ENCODE peak calls at places on chromosomes 11 and 22, in five cellular contexts. G, Q, L, B and W are unnamed samples.

GRCh38 chr22:33962409-33962808 is 42.1 kb upstream of the LARGE1 start:
- DNase-seq in B (no peak), L (no peak), G (no peak), Q (no peak), W (no peak)

GRCh38 chr22:39309881-39310714 is 9.3 kb downstream of the RPL3 start:
- DNase-seq in Q (no peak), B (no peak), G (no peak), L (no peak), W (no peak)

GRCh38 chr11:34278708-34279297 is 79.0 kb downstream of the ABTB2 start:
- DNase-seq in B (no peak), L (no peak), G (no peak), Q (no peak), W (no peak)

GRCh38 chr22:44735518-44736428 is 16.6 kb upstream of the ARHGAP8 start:
- DNase-seq in G (peak; percentile 36), L (peak; percentile 35), Q (no peak), B (peak; percentile 67), W (peak; percentile 26)

GRCh38 chr11:64745523-64746328 is 1.8 kb upstream of the RASGRP2 start:
- DNase-seq in L (no peak), Q (peak; percentile 98), B (peak; percentile 66), G (peak; percentile 64), W (peak; percentile 62)

GRCh38 chr11:9796854-9797253 is 133.0 kb downstream of the SWAP70 start:
- DNase-seq in G (no peak), L (no peak), B (no peak), Q (no peak), W (no peak)

GRCh38 chr22:49446145-49446758 is 381.4 kb downstream of the BRD1 start:
- DNase-seq in Q (no peak), G (no peak), B (no peak), L (no peak), W (no peak)

GRCh38 chr11:66150140-66150539 is 80.1 kb downstream of the PACS1 start:
- DNase-seq in L (no peak), Q (no peak), B (no peak), G (no peak), W (no peak)

DNA sequence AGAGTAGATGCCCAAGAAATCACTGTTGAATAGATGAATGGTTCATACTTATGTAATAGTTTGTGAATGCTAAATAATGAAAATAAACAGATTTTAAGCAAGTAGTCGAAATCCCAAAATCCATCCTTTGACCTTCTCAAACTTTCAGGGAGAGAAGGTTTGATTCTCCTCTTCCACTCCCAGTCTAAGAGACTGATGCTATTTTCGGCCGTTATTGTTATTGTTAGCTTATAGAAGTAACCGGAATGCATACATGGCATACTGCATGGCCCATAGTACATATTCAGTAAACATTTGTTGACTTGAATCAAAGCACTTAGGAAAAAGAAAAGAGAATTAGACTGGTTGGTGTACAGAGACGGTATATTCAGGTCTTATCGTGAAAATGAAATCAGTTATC is 76.6 kb downstream of the NAV2 start:
- DNase-seq in L (no peak), G (no peak), B (no peak), Q (no peak), W (no peak)
- H3K27ac ChIP-seq in L (no peak overlapping the region), G (no peak overlapping the region), B (no peak overlapping the region), Q (no peak overlapping the region), W (no peak overlapping the region)

GRCh38 chr22:37896181-37896592 is 9.9 kb upstream of the MICALL1 start:
- DNase-seq in B (no peak), L (no peak), G (peak; percentile 48), Q (no peak), W (no peak)

GRCh38 chr22:37894939-37895670 is 11.0 kb upstream of the MICALL1 start:
- DNase-seq in L (no peak), B (peak; percentile 57), Q (no peak), G (no peak), W (no peak)

GRCh38 chr22:37898441-37899181 is 7.5 kb upstream of the MICALL1 start:
- DNase-seq in B (no peak), G (no peak), Q (no peak), L (no peak), W (no peak)

GRCh38 chr22:37896939-37897338 is 9.2 kb upstream of the MICALL1 start:
- DNase-seq in L (no peak), B (no peak), Q (no peak), G (no peak), W (no peak)

GRCh38 chr22:37897805-37898204 is 8.3 kb upstream of the MICALL1 start:
- DNase-seq in G (no peak), B (no peak), Q (no peak), L (no peak), W (no peak)
- H3K27ac ChIP-seq in G (no peak overlapping the region), B (no peak overlapping the region), Q (no peak overlapping the region), L (no peak overlapping the region), W (no peak overlapping the region)

GRCh38 chr11:12015486-12015885 is 7.1 kb upstream of the DKK3 start:
- DNase-seq in L (no peak), B (no peak), Q (no peak), G (no peak), W (no peak)

GRCh38 chr11:12019337-12019736 is 10.9 kb upstream of the DKK3 start:
- DNase-seq in Q (no peak), B (no peak), L (no peak), G (peak; percentile 97), W (no peak)

GRCh38 chr11:12016246-12016645 is 7.8 kb upstream of the DKK3 start:
- DNase-seq in Q (no peak), G (no peak), B (no peak), L (no peak), W (no peak)

GRCh38 chr11:12017865-12018453 is 9.5 kb upstream of the DKK3 start:
- DNase-seq in G (peak; percentile 53), B (no peak), L (no peak), Q (no peak), W (no peak)

DNA sequence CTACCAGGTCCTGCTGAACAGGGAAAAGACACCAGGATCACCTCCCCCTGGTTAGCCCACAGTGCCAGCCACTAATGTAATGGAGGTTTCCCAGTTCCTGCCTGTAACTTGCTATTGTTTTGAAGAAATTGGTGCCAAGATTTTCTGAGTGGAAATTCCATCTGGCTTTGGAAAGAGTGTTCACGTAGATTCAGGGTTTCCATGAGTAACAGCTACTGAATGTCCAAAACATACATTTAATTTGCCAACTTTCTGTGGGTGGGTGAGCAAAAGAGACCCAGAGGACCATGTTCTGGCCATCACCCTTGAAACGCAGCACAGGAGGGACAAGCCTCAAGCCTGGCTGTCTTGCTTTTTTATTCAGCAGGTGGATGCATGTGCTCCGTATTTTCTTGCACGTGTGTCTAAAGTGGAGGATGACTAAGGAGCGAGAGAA is 8.8 kb upstream of the DKK3 start:
- DNase-seq in G (peak; percentile 97), Q (no peak), L (no peak), B (no peak), W (no peak)
- H3K27ac ChIP-seq in G (peak overlapping the region; percentile 8), Q (peak overlapping the region; percentile 54), L (no peak overlapping the region), B (no peak overlapping the region), W (no peak overlapping the region)

GRCh38 chr11:62646825-62647608 is 604 bp upstream of the GANAB start:
- DNase-seq in G (no peak), Q (peak; percentile 72), L (no peak), B (no peak), W (no peak)
- H3K27ac ChIP-seq in G (no peak overlapping the region), Q (peak overlapping the region; percentile 95), L (peak overlapping the region; percentile 71), B (no peak overlapping the region), W (peak overlapping the region; percentile 46)

GRCh38 chr11:104876324-104876723 is 21.9 kb downstream of the CASP12 start:
- DNase-seq in L (no peak), Q (no peak), B (no peak), G (peak; percentile 57), W (no peak)

GRCh38 chr11:104876838-104877500 is 21.3 kb downstream of the CASP12 start:
- DNase-seq in L (no peak), G (no peak), Q (no peak), B (no peak), W (no peak)

GRCh38 chr11:104883342-104883741 is 14.9 kb downstream of the CASP12 start:
- DNase-seq in Q (no peak), G (no peak), L (no peak), B (no peak), W (no peak)

GRCh38 chr11:104879514-104880190 is 18.6 kb downstream of the CASP12 start:
- DNase-seq in L (no peak), Q (no peak), G (no peak), B (no peak), W (no peak)

GRCh38 chr11:104881117-104881794 is 17.0 kb downstream of the CASP12 start:
- DNase-seq in Q (no peak), L (no peak), G (no peak), B (no peak), W (no peak)
- H3K27ac ChIP-seq in Q (no peak overlapping the region), L (no peak overlapping the region), G (no peak overlapping the region), B (no peak overlapping the region), W (no peak overlapping the region)

GRCh38 chr11:118008271-118008903 is 22.2 kb downstream of the IL10RA start:
- DNase-seq in B (no peak), L (no peak), G (no peak), Q (no peak), W (no peak)

GRCh38 chr11:118004543-118005223 is 18.5 kb downstream of the IL10RA start:
- DNase-seq in G (no peak), L (no peak), B (no peak), Q (no peak), W (no peak)

GRCh38 chr11:118005224-118006152 is 19.3 kb downstream of the IL10RA start:
- DNase-seq in Q (no peak), G (no peak), L (no peak), B (no peak), W (no peak)

GRCh38 chr11:118007040-118007439 is 20.8 kb downstream of the IL10RA start:
- DNase-seq in Q (peak; percentile 10), G (no peak), B (no peak), L (no peak), W (no peak)

DNA sequence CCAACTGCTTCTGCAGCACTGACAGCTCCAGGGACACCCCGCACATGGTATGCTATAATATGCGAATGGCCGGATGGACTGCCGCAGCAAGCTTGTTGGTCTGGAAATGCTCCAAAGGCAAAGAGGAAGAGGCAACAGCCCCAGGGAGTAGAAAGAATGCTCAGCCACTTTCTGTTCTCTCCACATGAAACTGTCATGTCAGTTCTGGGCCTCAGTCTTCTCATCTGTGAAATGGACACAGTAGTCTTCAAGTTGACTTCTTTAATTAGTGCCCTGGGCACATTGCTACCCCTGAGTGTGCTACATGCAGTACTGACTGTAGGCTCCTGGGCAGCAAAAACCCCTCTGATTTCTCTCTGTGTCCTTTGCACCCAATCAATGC is 19.9 kb downstream of the IL10RA start:
- DNase-seq in B (no peak), L (no peak), Q (no peak), G (no peak), W (no peak)
- H3K27ac ChIP-seq in B (no peak overlapping the region), L (no peak overlapping the region), Q (no peak overlapping the region), G (no peak overlapping the region), W (no peak overlapping the region)

GRCh38 chr22:46753360-46753759 is 9.1 kb upstream of the TBC1D22A start:
- DNase-seq in Q (no peak), L (no peak), G (no peak), B (no peak), W (peak; percentile 83)
- H3K27ac ChIP-seq in Q (peak overlapping the region; percentile 91), L (no peak overlapping the region), G (peak overlapping the region; percentile 95), B (no peak overlapping the region), W (peak overlapping the region; percentile 99)